ENCODE peak calls at places on chromosome 10, in ten cellular contexts. One of them, this sample, is unnamed.
A peak's percentile ranks its signal among the peaks of the same experiment; 100 is the strongest.

GRCh38 chr10:103479135-103479534 is at the start of gene CALHM3:
- DNase-seq in uterus: no peak
- DNase-seq in tibial artery: no peak
- DNase-seq in DND-41: no peak
- DNase-seq in gastrocnemius medialis: no peak
- DNase-seq in iPS DF 6.9: no peak
- DNase-seq in IMR-90: no peak
- DNase-seq in heart left ventricle: no peak
- DNase-seq in PC-3: peak; percentile 76
- DNase-seq in transverse colon: no peak
- DNase-seq in this sample: no peak

GRCh38 chr10:95303950-95304349 is 13.1 kb upstream of the PDLIM1 start:
- DNase-seq in DND-41: no peak
- DNase-seq in tibial artery: no peak
- DNase-seq in heart left ventricle: no peak
- DNase-seq in IMR-90: no peak
- DNase-seq in uterus: no peak
- DNase-seq in gastrocnemius medialis: no peak
- DNase-seq in transverse colon: no peak
- DNase-seq in PC-3: no peak
- DNase-seq in iPS DF 6.9: no peak
- DNase-seq in this sample: no peak

GRCh38 chr10:124560377-124560776 is 98.8 kb downstream of the LHPP start:
- DNase-seq in tibial artery: peak; percentile 92
- DNase-seq in gastrocnemius medialis: peak; percentile 93
- DNase-seq in transverse colon: peak; percentile 28
- DNase-seq in heart left ventricle: peak; percentile 91
- DNase-seq in PC-3: no peak
- DNase-seq in IMR-90: peak; percentile 62
- DNase-seq in uterus: peak; percentile 95
- DNase-seq in iPS DF 6.9: no peak
- DNase-seq in DND-41: no peak
- DNase-seq in this sample: no peak

GRCh38 chr10:103291588-103291987 is 14.7 kb downstream of the INA start:
- DNase-seq in iPS DF 6.9: no peak
- DNase-seq in transverse colon: no peak
- DNase-seq in heart left ventricle: no peak
- DNase-seq in IMR-90: no peak
- DNase-seq in DND-41: no peak
- DNase-seq in PC-3: no peak
- DNase-seq in tibial artery: no peak
- DNase-seq in gastrocnemius medialis: no peak
- DNase-seq in uterus: no peak
- DNase-seq in this sample: no peak

GRCh38 chr10:58044072-58044471 is 223.6 kb downstream of the IPMK start:
- DNase-seq in PC-3: peak; percentile 98
- DNase-seq in uterus: no peak
- DNase-seq in gastrocnemius medialis: no peak
- DNase-seq in iPS DF 6.9: no peak
- DNase-seq in IMR-90: peak; percentile 96
- DNase-seq in tibial artery: no peak
- DNase-seq in transverse colon: no peak
- DNase-seq in heart left ventricle: no peak
- DNase-seq in DND-41: no peak
- DNase-seq in this sample: no peak

GRCh38 chr10:90162464-90162863 is 461.1 kb downstream of the KIF20B start:
- DNase-seq in IMR-90: peak; percentile 18
- DNase-seq in iPS DF 6.9: no peak
- DNase-seq in gastrocnemius medialis: no peak
- DNase-seq in transverse colon: no peak
- DNase-seq in heart left ventricle: no peak
- DNase-seq in PC-3: no peak
- DNase-seq in uterus: no peak
- DNase-seq in DND-41: no peak
- DNase-seq in tibial artery: no peak
- DNase-seq in this sample: no peak

GRCh38 chr10:35236739-35237138 is 99.6 kb upstream of the CCNY start:
- DNase-seq in gastrocnemius medialis: no peak
- DNase-seq in tibial artery: no peak
- DNase-seq in DND-41: no peak
- DNase-seq in heart left ventricle: no peak
- DNase-seq in PC-3: peak; percentile 92
- DNase-seq in IMR-90: peak; percentile 37
- DNase-seq in transverse colon: no peak
- DNase-seq in uterus: no peak
- DNase-seq in iPS DF 6.9: no peak
- DNase-seq in this sample: no peak

GRCh38 chr10:32149257-32149955 is 93.2 kb upstream of the KIF5B start:
- DNase-seq in heart left ventricle: peak; percentile 74
- DNase-seq in tibial artery: peak; percentile 87
- DNase-seq in DND-41: no peak
- DNase-seq in uterus: peak; percentile 87
- DNase-seq in gastrocnemius medialis: peak; percentile 53
- DNase-seq in transverse colon: peak; percentile 35
- DNase-seq in iPS DF 6.9: no peak
- DNase-seq in IMR-90: peak; percentile 87
- DNase-seq in PC-3: peak; percentile 15
- DNase-seq in this sample: no peak

GRCh38 chr10:98307916-98308315 is 39.9 kb upstream of the LOXL4 start:
- DNase-seq in IMR-90: no peak
- DNase-seq in PC-3: no peak
- DNase-seq in DND-41: no peak
- DNase-seq in heart left ventricle: no peak
- DNase-seq in uterus: no peak
- DNase-seq in iPS DF 6.9: no peak
- DNase-seq in transverse colon: no peak
- DNase-seq in tibial artery: no peak
- DNase-seq in gastrocnemius medialis: no peak
- DNase-seq in this sample: no peak

GRCh38 chr10:77405771-77406241 is 231.8 kb downstream of the KCNMA1 start:
- DNase-seq in IMR-90: peak; percentile 80
- DNase-seq in DND-41: peak; percentile 42
- DNase-seq in transverse colon: peak; percentile 77
- DNase-seq in tibial artery: peak; percentile 94
- DNase-seq in heart left ventricle: peak; percentile 61
- DNase-seq in gastrocnemius medialis: peak; percentile 91
- DNase-seq in PC-3: peak; percentile 99
- DNase-seq in uterus: peak; percentile 85
- DNase-seq in iPS DF 6.9: peak; percentile 45
- DNase-seq in this sample: no peak

GRCh38 chr10:13690281-13690825 is 103.6 kb downstream of the PRPF18 start:
- DNase-seq in IMR-90: no peak
- DNase-seq in iPS DF 6.9: no peak
- DNase-seq in tibial artery: peak; percentile 31
- DNase-seq in uterus: no peak
- DNase-seq in DND-41: no peak
- DNase-seq in heart left ventricle: no peak
- DNase-seq in transverse colon: no peak
- DNase-seq in PC-3: no peak
- DNase-seq in gastrocnemius medialis: no peak
- DNase-seq in this sample: no peak

GRCh38 chr10:28281726-28282325 is 21.0 kb downstream of the MPP7 start:
- DNase-seq in transverse colon: no peak
- DNase-seq in PC-3: no peak
- DNase-seq in IMR-90: no peak
- DNase-seq in uterus: no peak
- DNase-seq in gastrocnemius medialis: no peak
- DNase-seq in heart left ventricle: no peak
- DNase-seq in DND-41: no peak
- DNase-seq in tibial artery: no peak
- DNase-seq in iPS DF 6.9: no peak
- DNase-seq in this sample: no peak

GRCh38 chr10:117373848-117374505 is 1.3 kb downstream of the PDZD8 start:
- DNase-seq in PC-3: peak; percentile 25
- DNase-seq in DND-41: peak; percentile 28
- DNase-seq in transverse colon: peak; percentile 59
- DNase-seq in heart left ventricle: peak; percentile 48
- DNase-seq in tibial artery: peak; percentile 78
- DNase-seq in IMR-90: peak; percentile 51
- DNase-seq in uterus: peak; percentile 38
- DNase-seq in iPS DF 6.9: no peak
- DNase-seq in gastrocnemius medialis: peak; percentile 45
- DNase-seq in this sample: peak; percentile 37

GRCh38 chr10:59678884-59679301 is 30.8 kb downstream of the SLC16A9 start:
- DNase-seq in IMR-90: no peak
- DNase-seq in DND-41: no peak
- DNase-seq in heart left ventricle: no peak
- DNase-seq in gastrocnemius medialis: no peak
- DNase-seq in tibial artery: no peak
- DNase-seq in PC-3: peak; percentile 95
- DNase-seq in iPS DF 6.9: no peak
- DNase-seq in transverse colon: peak; percentile 73
- DNase-seq in uterus: no peak
- DNase-seq in this sample: no peak

GRCh38 chr10:47031953-47032465 is 120.8 kb downstream of the PTPN20 start:
- DNase-seq in uterus: no peak
- DNase-seq in IMR-90: peak; percentile 41
- DNase-seq in DND-41: no peak
- DNase-seq in heart left ventricle: no peak
- DNase-seq in PC-3: no peak
- DNase-seq in transverse colon: peak; percentile 9
- DNase-seq in iPS DF 6.9: no peak
- DNase-seq in tibial artery: peak; percentile 75
- DNase-seq in gastrocnemius medialis: peak; percentile 74
- DNase-seq in this sample: no peak

GRCh38 chr10:65176994-65177393 is 1655.8 kb downstream of the REEP3 start:
- DNase-seq in transverse colon: no peak
- DNase-seq in IMR-90: no peak
- DNase-seq in tibial artery: no peak
- DNase-seq in gastrocnemius medialis: no peak
- DNase-seq in iPS DF 6.9: no peak
- DNase-seq in heart left ventricle: no peak
- DNase-seq in DND-41: no peak
- DNase-seq in uterus: no peak
- DNase-seq in PC-3: no peak
- DNase-seq in this sample: no peak

GRCh38 chr10:120387326-120387725 is 69.7 kb upstream of the PLPP4 start:
- DNase-seq in PC-3: peak; percentile 51
- DNase-seq in transverse colon: no peak
- DNase-seq in tibial artery: no peak
- DNase-seq in heart left ventricle: no peak
- DNase-seq in DND-41: no peak
- DNase-seq in iPS DF 6.9: no peak
- DNase-seq in uterus: no peak
- DNase-seq in IMR-90: no peak
- DNase-seq in gastrocnemius medialis: no peak
- DNase-seq in this sample: no peak
- H3K4me1 ChIP-seq in PC-3: peaks cover 8% of the 10 kb centered on the region
- H3K4me1 ChIP-seq in transverse colon: peaks cover 1% of the 10 kb centered on the region
- H3K4me1 ChIP-seq in tibial artery: no peaks in the 10 kb centered on the region
- H3K4me1 ChIP-seq in heart left ventricle: no peaks in the 10 kb centered on the region
- H3K4me1 ChIP-seq in DND-41: no peaks in the 10 kb centered on the region
- H3K4me1 ChIP-seq in iPS DF 6.9: no peaks in the 10 kb centered on the region
- H3K4me1 ChIP-seq in uterus: no peaks in the 10 kb centered on the region
- H3K4me1 ChIP-seq in IMR-90: no peaks in the 10 kb centered on the region
- H3K4me1 ChIP-seq in gastrocnemius medialis: no peaks in the 10 kb centered on the region
- H3K4me1 ChIP-seq in this sample: no peaks in the 10 kb centered on the region

DNA sequence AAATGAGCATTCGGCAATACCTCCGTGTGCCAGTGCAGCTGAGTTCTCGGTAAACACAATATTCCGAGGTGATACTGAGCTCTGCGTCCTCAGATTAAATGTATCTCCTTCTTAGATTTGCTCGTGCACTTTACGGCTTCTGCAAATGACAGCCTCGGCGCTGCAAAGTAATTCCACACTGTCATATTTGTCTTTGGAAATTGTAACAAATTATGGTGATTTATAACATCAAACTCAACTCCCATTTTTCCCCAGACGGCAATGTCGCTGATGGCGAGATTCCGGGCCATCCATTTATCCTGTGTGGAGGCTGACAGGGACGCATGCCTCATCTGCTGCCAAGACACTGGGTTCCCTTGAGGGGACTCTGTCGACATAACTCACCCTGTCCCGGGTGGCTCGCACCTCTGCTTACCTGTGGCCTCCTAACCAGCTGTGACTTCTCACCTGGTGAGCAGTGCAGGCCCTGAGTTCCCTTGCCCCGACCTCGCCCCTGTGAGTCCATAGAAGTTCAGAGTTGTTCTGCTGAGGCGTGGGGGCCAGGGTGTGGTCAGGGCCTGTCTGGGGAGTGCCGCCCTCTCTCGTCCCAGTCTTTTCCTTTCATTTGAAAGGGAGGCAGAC is 201.9 kb downstream of the ADARB2 start:
- DNase-seq in IMR-90: no peak
- DNase-seq in heart left ventricle: no peak
- DNase-seq in uterus: no peak
- DNase-seq in transverse colon: peak; percentile 4
- DNase-seq in tibial artery: no peak
- DNase-seq in iPS DF 6.9: no peak
- DNase-seq in PC-3: no peak
- DNase-seq in gastrocnemius medialis: no peak
- DNase-seq in DND-41: no peak
- DNase-seq in this sample: no peak
- H3K9me3 ChIP-seq in IMR-90: peaks cover 45% of the 10 kb centered on the region
- H3K9me3 ChIP-seq in heart left ventricle: no peaks in the 10 kb centered on the region
- H3K9me3 ChIP-seq in uterus: no peaks in the 10 kb centered on the region
- H3K9me3 ChIP-seq in transverse colon: no peaks in the 10 kb centered on the region
- H3K9me3 ChIP-seq in tibial artery: no peaks in the 10 kb centered on the region
- H3K9me3 ChIP-seq in iPS DF 6.9: no peaks in the 10 kb centered on the region
- H3K9me3 ChIP-seq in PC-3: no peaks in the 10 kb centered on the region
- H3K9me3 ChIP-seq in gastrocnemius medialis: no peaks in the 10 kb centered on the region
- H3K9me3 ChIP-seq in DND-41: no peaks in the 10 kb centered on the region
- H3K9me3 ChIP-seq in this sample: no peaks in the 10 kb centered on the region

GRCh38 chr10:123150229-123150985 is 2.5 kb downstream of the HMX2 start:
- DNase-seq in uterus: no peak
- DNase-seq in IMR-90: no peak
- DNase-seq in transverse colon: no peak
- DNase-seq in iPS DF 6.9: no peak
- DNase-seq in DND-41: no peak
- DNase-seq in heart left ventricle: no peak
- DNase-seq in PC-3: no peak
- DNase-seq in gastrocnemius medialis: no peak
- DNase-seq in tibial artery: no peak
- DNase-seq in this sample: peak; percentile 31
- H3K27me3 ChIP-seq in uterus: peaks cover 69% of the 10 kb centered on the region
- H3K27me3 ChIP-seq in IMR-90: peaks cover 67% of the 10 kb centered on the region
- H3K27me3 ChIP-seq in transverse colon: peaks cover 81% of the 10 kb centered on the region
- H3K27me3 ChIP-seq in iPS DF 6.9: peaks cover 51% of the 10 kb centered on the region
- H3K27me3 ChIP-seq in DND-41: no peaks in the 10 kb centered on the region
- H3K27me3 ChIP-seq in heart left ventricle: peaks cover 75% of the 10 kb centered on the region
- H3K27me3 ChIP-seq in PC-3: no peaks in the 10 kb centered on the region
- H3K27me3 ChIP-seq in gastrocnemius medialis: peaks cover 80% of the 10 kb centered on the region
- H3K27me3 ChIP-seq in tibial artery: no peaks in the 10 kb centered on the region
- H3K27me3 ChIP-seq in this sample: peaks cover 30% of the 10 kb centered on the region

DNA sequence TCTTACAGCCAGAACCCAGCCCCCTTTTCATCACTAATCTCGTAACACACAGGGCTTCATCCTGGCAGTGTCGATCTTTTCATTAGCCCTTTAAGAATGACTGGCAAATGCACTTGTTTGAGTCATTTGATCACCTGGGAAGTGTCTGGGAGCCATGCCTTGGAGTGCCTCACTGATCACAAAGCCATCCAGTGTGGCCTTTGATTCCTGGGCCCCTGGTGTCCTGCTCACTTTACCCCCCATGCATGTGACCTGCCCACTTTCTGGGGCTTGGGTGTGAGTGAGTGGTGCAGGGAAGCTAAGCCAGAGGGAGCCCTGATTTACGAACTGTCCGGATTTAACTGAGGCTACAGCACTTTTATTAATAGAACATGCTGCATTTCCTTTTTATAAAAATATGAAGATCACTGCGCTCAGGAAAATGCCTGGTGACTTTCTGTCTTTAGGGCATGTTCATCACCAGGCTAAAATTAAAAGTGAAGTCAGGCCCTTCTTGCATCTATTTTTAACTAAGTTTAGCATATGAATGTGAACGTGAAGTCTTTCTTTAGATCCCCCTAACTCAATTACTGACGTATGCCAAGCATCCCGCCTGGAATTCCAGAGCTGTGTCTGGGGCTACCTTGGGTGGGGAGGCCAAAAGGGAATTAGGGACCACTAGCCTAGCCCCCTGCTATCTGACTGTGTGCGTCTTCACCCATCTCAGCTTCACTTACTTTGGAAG is 23.6 kb downstream of the RBM20 start:
- DNase-seq in gastrocnemius medialis: peak; percentile 70
- DNase-seq in DND-41: no peak
- DNase-seq in heart left ventricle: no peak
- DNase-seq in iPS DF 6.9: no peak
- DNase-seq in IMR-90: no peak
- DNase-seq in uterus: no peak
- DNase-seq in tibial artery: no peak
- DNase-seq in PC-3: no peak
- DNase-seq in transverse colon: no peak
- DNase-seq in this sample: no peak
- H3K4me1 ChIP-seq in gastrocnemius medialis: peaks cover 42% of the 10 kb centered on the region
- H3K4me1 ChIP-seq in DND-41: no peaks in the 10 kb centered on the region
- H3K4me1 ChIP-seq in heart left ventricle: peaks cover 38% of the 10 kb centered on the region
- H3K4me1 ChIP-seq in iPS DF 6.9: peaks cover 6% of the 10 kb centered on the region
- H3K4me1 ChIP-seq in IMR-90: peaks cover 7% of the 10 kb centered on the region
- H3K4me1 ChIP-seq in uterus: no peaks in the 10 kb centered on the region
- H3K4me1 ChIP-seq in tibial artery: no peaks in the 10 kb centered on the region
- H3K4me1 ChIP-seq in PC-3: peaks cover 9% of the 10 kb centered on the region
- H3K4me1 ChIP-seq in transverse colon: peaks cover 9% of the 10 kb centered on the region
- H3K4me1 ChIP-seq in this sample: peaks cover 10% of the 10 kb centered on the region

This sample was measured in CD4-positive, CD25-positive, alpha-beta regulatory T cell.